ENCODE peak calls at places on chromosomes 4 and X, in five cellular contexts. L, E, M, F and T are unnamed samples.

GRCh38 chr4:162131256-162131655 is 32.5 kb downstream of the FSTL5 start:
- DNase-seq in M (no peak), F (no peak), E (no peak), L (no peak), T (no peak)

GRCh38 chr4:171534391-171534790 is 278.8 kb upstream of the GALNTL6 start:
- DNase-seq in F (no peak), E (no peak), M (no peak), L (no peak), T (no peak)

GRCh38 chr4:41177016-41177415 is 37.3 kb downstream of the APBB2 start:
- DNase-seq in L (no peak), M (no peak), E (no peak), F (no peak), T (no peak)

GRCh38 chr4:89420507-89420906 is 112.9 kb upstream of the GPRIN3 start:
- DNase-seq in M (no peak), E (no peak), F (no peak), L (no peak), T (no peak)

GRCh38 chrX:24506082-24506481 is 41.0 kb downstream of the PDK3 start:
- DNase-seq in L (no peak), M (no peak), F (no peak), E (no peak), T (no peak)

GRCh38 chr4:3340703-3341088 is 47.9 kb downstream of the RGS12 start:
- DNase-seq in L (no peak), F (no peak), E (peak), M (peak), T (no peak)

GRCh38 chr4:155434904-155435303 is 58.1 kb upstream of the MAP9 start:
- DNase-seq in F (no peak), M (no peak), E (no peak), L (no peak), T (no peak)

GRCh38 chr4:175891231-175891630 is 79.2 kb upstream of the GPM6A start:
- DNase-seq in F (no peak), E (no peak), M (no peak), L (no peak), T (no peak)

GRCh38 chr4:41465135-41465761 is 72.7 kb upstream of the LIMCH1 start:
- DNase-seq in L (no peak), E (no peak), M (no peak), F (no peak), T (no peak)

GRCh38 chr4:41110050-41110449 is 104.3 kb downstream of the APBB2 start:
- DNase-seq in E (no peak), F (no peak), M (no peak), L (no peak), T (no peak)

GRCh38 chrX:145729635-145730034 is 88.0 kb upstream of the SLITRK2 start:
- DNase-seq in L (no peak), M (no peak), F (no peak), E (no peak), T (no peak)

GRCh38 chr4:8840006-8840793 is 31.4 kb downstream of the HMX1 start:
- DNase-seq in M (peak), L (no peak), F (peak), E (peak), T (no peak)

GRCh38 chr4:180304321-180304720 is 1938.9 kb upstream of the TENM3 start:
- DNase-seq in E (no peak), L (no peak), F (no peak), M (no peak), T (no peak)

GRCh38 chr4:147134536-147135210 is 189.0 kb upstream of the TTC29 start:
- DNase-seq in M (no peak), E (no peak), F (no peak), L (no peak), T (no peak)

GRCh38 chr4:54971474-54971950 is 153.9 kb downstream of the KDR start:
- DNase-seq in E (no peak), M (no peak), F (no peak), L (peak), T (peak)

GRCh38 chr4:176875441-176875930 is 82.8 kb upstream of the VEGFC start:
- DNase-seq in L (no peak), F (no peak), E (no peak), M (no peak), T (no peak)

GRCh38 chr4:123096038-123096437 is 173.6 kb upstream of the NUDT6 start:
- DNase-seq in L (no peak), M (no peak), E (no peak), F (no peak), T (peak)

DNA sequence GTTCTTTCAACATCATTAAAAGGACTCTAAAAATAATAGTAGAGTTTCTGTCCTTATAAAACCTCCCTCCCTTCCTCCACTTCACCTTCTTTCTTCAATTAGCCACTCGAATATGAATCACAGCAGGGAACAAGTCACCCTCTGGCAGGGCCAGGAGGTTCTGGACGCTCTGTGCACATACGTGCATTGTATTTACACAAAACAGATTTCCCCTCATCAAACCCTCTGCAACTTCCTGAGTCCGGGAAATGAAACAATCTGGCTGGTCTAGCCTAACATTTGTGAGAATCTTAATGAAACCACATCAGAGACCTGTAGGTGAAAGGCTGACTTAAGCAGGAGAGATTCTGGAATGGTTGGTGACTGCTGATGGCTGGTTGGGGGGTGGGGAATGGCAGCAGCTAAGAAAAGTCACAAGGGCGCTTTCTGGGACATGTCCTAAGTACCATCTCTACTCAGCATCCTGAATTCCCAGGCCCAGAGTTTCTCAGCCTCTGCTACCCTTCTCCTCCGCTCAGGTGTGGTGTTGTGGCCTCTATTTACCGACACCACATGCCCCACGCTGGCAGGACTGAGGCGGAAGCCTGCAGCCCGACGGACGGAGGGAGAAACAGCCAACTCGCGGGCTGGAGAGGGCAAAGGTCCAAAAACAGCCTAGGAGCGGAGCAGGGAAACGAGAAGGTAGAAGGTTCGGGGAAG is 1.0 kb downstream of the ZDHHC9 start:
- DNase-seq in F (peak), L (no peak), M (peak), E (peak), T (no peak)
- H3K4me3 ChIP-seq in F (peak), L (peak), M (peak), E (peak), T (peak)

GRCh38 chr4:6277935-6278800 is 8.5 kb downstream of the WFS1 start:
- DNase-seq in F (no peak), E (peak), L (no peak), M (no peak), T (no peak)
- H3K4me3 ChIP-seq in F (no peak), E (no peak), L (no peak), M (no peak), T (no peak)

DNA sequence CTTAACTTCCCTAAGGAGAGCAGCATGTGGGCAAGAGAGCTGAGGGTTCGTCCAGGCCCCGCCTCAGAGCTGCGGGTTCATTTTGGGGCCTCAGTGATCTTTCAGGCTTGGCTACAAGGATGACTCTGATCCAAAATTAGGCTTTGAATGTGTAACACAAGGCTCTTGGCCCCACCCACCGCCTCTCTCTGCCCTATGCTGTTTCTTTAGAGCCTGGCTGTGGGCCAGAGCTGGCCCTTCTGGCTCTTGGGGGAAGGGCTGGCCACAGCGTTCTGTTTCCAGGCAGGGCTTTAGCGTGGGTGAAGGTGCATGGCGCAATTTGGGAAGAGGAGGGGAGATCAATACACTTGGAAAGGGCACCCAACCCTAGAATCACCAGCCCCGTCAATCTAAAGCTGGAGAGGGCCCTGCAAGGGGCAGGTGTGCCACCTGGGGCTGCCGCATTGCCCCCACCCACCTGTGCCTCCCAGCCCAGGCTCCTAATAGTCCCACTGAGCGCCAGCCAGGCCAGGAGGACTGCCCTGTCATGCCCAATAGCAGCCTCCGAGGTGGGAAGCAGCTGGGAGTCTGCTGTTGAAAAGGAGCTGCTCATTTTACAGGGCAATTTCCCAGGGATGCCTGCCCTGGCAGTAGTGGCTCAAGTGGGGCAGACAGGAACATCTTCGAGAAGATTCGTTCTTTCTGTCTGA is 84.5 kb upstream of the MAML3 start:
- DNase-seq in E (peak), L (no peak), M (peak), F (peak), T (no peak)
- H3K4me3 ChIP-seq in E (no peak), L (no peak), M (peak), F (peak), T (no peak)

GRCh38 chr4:84498203-84499026 is 677 bp downstream of the NKX6-1 start:
- DNase-seq in M (peak), F (no peak), L (no peak), E (peak), T (peak)
- H3K4me3 ChIP-seq in M (peak), F (peak), L (peak), E (peak), T (peak)

DNA sequence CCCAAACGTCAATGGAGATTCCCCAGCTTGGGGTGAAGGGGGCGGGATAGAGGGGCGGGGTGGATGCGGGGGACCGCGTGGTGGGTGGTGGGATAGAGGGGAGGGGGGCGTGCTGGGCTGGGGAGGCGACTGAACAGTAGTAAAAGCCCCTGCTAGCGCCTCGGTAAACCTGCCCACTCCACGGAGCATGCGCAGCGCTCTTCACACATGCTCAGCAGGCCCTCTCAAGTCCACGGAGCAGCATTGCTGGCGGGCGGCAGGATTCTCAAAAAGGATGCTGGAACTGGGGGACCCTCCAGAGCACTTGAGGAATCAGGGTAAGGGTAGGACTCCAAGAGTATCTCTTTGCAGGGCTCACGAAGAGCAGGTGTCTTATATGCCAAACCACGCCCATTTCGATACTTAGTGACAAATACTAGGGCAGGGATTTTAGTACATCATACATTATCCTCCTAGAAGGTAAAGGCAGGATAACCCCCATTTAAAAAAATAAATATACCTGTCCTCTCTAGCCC is 378 bp upstream of the RPS6KA6 start:
- DNase-seq in E (peak), F (peak), L (no peak), M (peak), T (no peak)
- H3K4me3 ChIP-seq in E (peak), F (peak), L (no peak), M (peak), T (no peak)

DNA sequence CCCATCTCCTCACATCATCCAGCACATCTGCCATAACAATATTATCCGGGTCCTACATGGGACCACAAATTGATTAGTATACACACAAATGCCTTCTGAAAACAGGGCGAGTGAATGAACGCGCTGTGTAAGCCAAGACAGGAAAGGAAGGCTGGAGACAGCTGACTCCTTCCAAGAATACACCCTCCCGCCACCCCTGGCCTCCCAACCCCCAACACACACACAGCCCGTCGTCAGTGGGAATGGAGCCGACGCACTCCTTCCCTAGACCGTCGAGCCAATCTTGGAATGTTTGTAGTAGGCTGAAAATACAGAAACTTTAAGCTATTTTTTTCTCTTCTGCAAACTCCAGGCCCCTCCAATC is 319 bp upstream of the MAGEH1 start:
- DNase-seq in F (no peak), M (no peak), E (no peak), L (no peak), T (no peak)
- H3K4me3 ChIP-seq in F (peak), M (peak), E (peak), L (peak), T (peak)

DNA sequence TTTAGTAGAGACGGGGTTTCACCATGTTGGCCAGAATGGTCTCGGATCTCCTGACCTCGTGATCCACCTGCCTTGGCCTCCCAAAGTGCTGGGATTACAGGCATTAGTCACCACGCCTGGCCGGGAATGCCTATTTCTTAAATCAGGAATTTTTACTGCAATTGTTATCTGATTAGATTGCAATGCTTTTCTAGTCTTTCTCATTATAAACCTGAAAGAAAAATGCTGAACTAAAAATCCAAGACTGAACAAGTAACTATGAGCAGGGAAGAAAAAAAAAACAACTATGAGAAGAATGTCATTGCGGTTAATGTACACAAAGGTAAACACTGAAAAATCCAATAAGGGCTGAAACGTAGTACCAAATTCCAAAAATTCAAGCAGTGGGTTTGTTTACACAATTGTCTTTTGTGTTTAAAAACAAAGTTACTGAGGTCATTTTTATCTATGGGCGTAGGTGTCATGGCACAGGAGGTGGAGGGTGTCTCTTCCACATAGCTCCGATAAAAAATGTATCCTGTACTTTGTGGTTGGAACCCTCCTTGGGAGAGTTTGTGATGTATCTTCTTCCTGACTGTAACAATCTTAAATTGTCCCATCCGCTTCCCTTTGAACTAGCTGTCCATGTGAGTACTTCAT is 11.0 kb upstream of the TMEM156 start:
- DNase-seq in F (no peak), M (no peak), E (no peak), L (no peak), T (no peak)
- H3K4me3 ChIP-seq in F (no peak), M (no peak), E (no peak), L (peak), T (no peak)

DNA sequence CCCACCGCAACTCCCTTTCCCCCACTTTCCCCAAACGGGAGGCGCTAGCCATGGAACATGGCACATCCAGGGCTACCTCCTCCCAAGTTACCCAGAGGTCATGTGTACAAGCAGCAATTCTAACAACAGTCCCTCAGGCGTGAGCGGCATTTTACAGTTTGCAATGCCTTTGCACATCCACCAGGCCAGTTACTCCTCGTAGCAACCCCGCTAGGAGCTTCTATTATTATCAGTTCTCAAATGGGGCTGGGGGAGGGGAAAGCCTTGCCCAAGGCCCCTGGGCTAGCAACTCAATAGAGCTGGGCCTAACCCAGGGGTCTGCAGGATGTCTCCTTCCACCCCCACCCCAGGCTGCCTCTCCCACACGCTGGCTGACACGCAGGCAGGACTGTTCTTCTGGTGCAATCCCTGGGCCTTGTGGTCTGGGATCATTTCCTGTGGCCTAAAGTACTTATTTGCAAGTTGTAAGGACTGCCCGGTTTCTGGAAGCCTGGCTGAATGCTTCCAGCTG is 27.8 kb downstream of the PJA1 start:
- DNase-seq in M (no peak), E (no peak), F (peak), L (no peak), T (no peak)
- H3K4me3 ChIP-seq in M (peak), E (no peak), F (peak), L (no peak), T (no peak)